ENCODE peak calls at places on chromosomes 7 and 10, in seven cellular contexts. G, K, Z, O, H, Y and P are unnamed samples.
A peak's percentile ranks its signal among the peaks of the same experiment; 100 is the strongest.

GRCh38 chr10:131496351-131497052 is 185.0 kb upstream of the TCERG1L start:
- DNase-seq in G (no peak), K (no peak), Z (no peak), O (no peak), H (no peak), Y (no peak), P (no peak)

GRCh38 chr7:1666251-1666778 is 3.8 kb upstream of the ELFN1 start:
- DNase-seq in G (no peak), K (no peak), Z (peak; percentile 12), O (peak; percentile 61), H (no peak), Y (peak; percentile 50), P (no peak)

GRCh38 chr7:138358850-138359341 is 101.2 kb upstream of the TRIM24 start:
- DNase-seq in G (no peak), K (no peak), Z (no peak), O (no peak), H (no peak), Y (no peak), P (no peak)

GRCh38 chr7:147013820-147014219 is 897.2 kb downstream of the CNTNAP2 start:
- DNase-seq in G (no peak), K (no peak), Z (no peak), O (no peak), H (no peak), Y (no peak), P (peak; percentile 75)

GRCh38 chr10:54139819-54140428 is 661.1 kb downstream of the PCDH15 start:
- DNase-seq in G (peak; percentile 31), K (no peak), Z (no peak), O (no peak), H (no peak), Y (no peak), P (no peak)

GRCh38 chr10:6928531-6929080 is 348.5 kb upstream of the PRKCQ start:
- DNase-seq in G (peak; percentile 14), K (no peak), Z (no peak), O (no peak), H (no peak), Y (no peak), P (no peak)

GRCh38 chr7:134375206-134375605 is 58.5 kb upstream of the SLC35B4 start:
- DNase-seq in G (no peak), K (no peak), Z (no peak), O (no peak), H (no peak), Y (no peak), P (no peak)

GRCh38 chr10:34235164-34235832 is 579.8 kb downstream of the PARD3 start:
- DNase-seq in G (peak; percentile 85), K (no peak), Z (no peak), O (no peak), H (no peak), Y (no peak), P (peak; percentile 65)

GRCh38 chr7:2607913-2608899 is 23.6 kb upstream of the TTYH3 start:
- DNase-seq in G (no peak), K (no peak), Z (no peak), O (no peak), H (no peak), Y (no peak), P (no peak)

GRCh38 chr10:31808258-31809218 is 120.1 kb downstream of the ARHGAP12 start:
- DNase-seq in G (peak; percentile 61), K (no peak), Z (peak; percentile 10), O (peak; percentile 6), H (no peak), Y (peak; percentile 61), P (peak; percentile 88)

GRCh38 chr10:78336402-78336791 is 302.7 kb downstream of the RPS24 start:
- DNase-seq in G (peak; percentile 46), K (no peak), Z (no peak), O (no peak), H (peak; percentile 60), Y (no peak), P (peak; percentile 54)

GRCh38 chr10:25493122-25493893 is 318.5 kb downstream of the GPR158 start:
- DNase-seq in G (no peak), K (no peak), Z (no peak), O (no peak), H (peak; percentile 43), Y (no peak), P (peak; percentile 95)

GRCh38 chr10:100631192-100631591 is 95.4 kb downstream of the HIF1AN start:
- DNase-seq in G (no peak), K (no peak), Z (no peak), O (no peak), H (no peak), Y (no peak), P (no peak)

GRCh38 chr7:6435486-6436384 is 12.0 kb downstream of the DAGLB start:
- DNase-seq in G (peak; percentile 88), K (peak; percentile 78), Z (peak; percentile 91), O (no peak), H (peak; percentile 63), Y (peak; percentile 90), P (peak; percentile 88)

GRCh38 chr7:139488810-139489209 is 5.3 kb upstream of the KLRG2 start:
- DNase-seq in G (no peak), K (no peak), Z (no peak), O (no peak), H (no peak), Y (no peak), P (no peak)

GRCh38 chr10:129929343-129930297 is 34.5 kb downstream of the EBF3 start:
- DNase-seq in G (no peak), K (no peak), Z (no peak), O (no peak), H (no peak), Y (peak; percentile 36), P (no peak)

GRCh38 chr10:110864662-110865140 is 7.0 kb upstream of the PDCD4 start:
- DNase-seq in G (peak; percentile 66), K (no peak), Z (no peak), O (no peak), H (no peak), Y (no peak), P (peak; percentile 18)

GRCh38 chr7:22414424-22414823 is 57.5 kb upstream of the RAPGEF5 start:
- DNase-seq in G (no peak), K (no peak), Z (no peak), O (no peak), H (no peak), Y (no peak), P (no peak)

GRCh38 chr10:51700228-51700835 is 937 bp upstream of the CSTF2T start:
- DNase-seq in G (peak; percentile 87), K (no peak), Z (peak; percentile 27), O (no peak), H (no peak), Y (no peak), P (peak; percentile 71)

GRCh38 chr7:140170375-140170774 is 6.4 kb downstream of the KDM7A start:
- DNase-seq in G (no peak), K (no peak), Z (no peak), O (no peak), H (no peak), Y (no peak), P (no peak)

GRCh38 chr10:46268076-46268881 is 18.5 kb upstream of the ANTXRL start:
- DNase-seq in G (no peak), K (peak; percentile 32), Z (peak; percentile 69), O (no peak), H (no peak), Y (no peak), P (no peak)

GRCh38 chr7:71034243-71034642 is 97.7 kb upstream of the GALNT17 start:
- DNase-seq in G (no peak), K (no peak), Z (no peak), O (no peak), H (no peak), Y (no peak), P (no peak)

GRCh38 chr7:125423444-125424155 is 494.0 kb upstream of the POT1 start:
- DNase-seq in G (peak; percentile 48), K (no peak), Z (no peak), O (no peak), H (no peak), Y (no peak), P (peak; percentile 92)

GRCh38 chr10:132689721-132690360 is 96.1 kb downstream of the NKX6-2 start:
- DNase-seq in G (no peak), K (no peak), Z (no peak), O (no peak), H (no peak), Y (peak; percentile 19), P (no peak)

GRCh38 chr10:74078037-74078436 is 72.6 kb downstream of the AP3M1 start:
- DNase-seq in G (no peak), K (no peak), Z (peak; percentile 65), O (no peak), H (peak; percentile 4), Y (no peak), P (peak; percentile 48)

GRCh38 chr7:118280319-118281012 is 56.0 kb downstream of the ANKRD7 start:
- DNase-seq in G (no peak), K (no peak), Z (no peak), O (no peak), H (no peak), Y (no peak), P (peak; percentile 24)

GRCh38 chr10:126160971-126161630 is 227.2 kb downstream of the ADAM12 start:
- DNase-seq in G (peak; percentile 85), K (no peak), Z (no peak), O (no peak), H (no peak), Y (no peak), P (peak; percentile 72)

GRCh38 chr7:4882742-4883351 is 669 bp downstream of the RADIL start:
- DNase-seq in G (peak; percentile 56), K (no peak), Z (no peak), O (no peak), H (no peak), Y (peak; percentile 48), P (no peak)

GRCh38 chr10:62395892-62396291 is 21.7 kb downstream of the ZNF365 start:
- DNase-seq in G (no peak), K (no peak), Z (no peak), O (no peak), H (no peak), Y (no peak), P (no peak)

GRCh38 chr10:93218386-93218785 is 144.7 kb downstream of the CYP26A1 start:
- DNase-seq in G (peak; percentile 20), K (no peak), Z (no peak), O (no peak), H (no peak), Y (no peak), P (no peak)

GRCh38 chr7:16915405-16915804 is 33.6 kb upstream of the AGR3 start:
- DNase-seq in G (no peak), K (no peak), Z (no peak), O (no peak), H (peak; percentile 40), Y (no peak), P (peak; percentile 97)

GRCh38 chr7:126774077-126774476 is 478.7 kb downstream of the GRM8 start:
- DNase-seq in G (no peak), K (no peak), Z (no peak), O (no peak), H (no peak), Y (no peak), P (no peak)

GRCh38 chr10:74263996-74264395 is 113.0 kb downstream of the ADK start:
- DNase-seq in G (no peak), K (no peak), Z (no peak), O (no peak), H (no peak), Y (no peak), P (no peak)

GRCh38 chr10:45425628-45426563 is 51.9 kb downstream of the ALOX5 start:
- DNase-seq in G (peak; percentile 89), K (no peak), Z (no peak), O (no peak), H (no peak), Y (no peak), P (peak; percentile 22)

GRCh38 chr10:36057180-36057579 is 415.1 kb upstream of the FZD8 start:
- DNase-seq in G (no peak), K (no peak), Z (no peak), O (no peak), H (no peak), Y (no peak), P (peak; percentile 61)

GRCh38 chr10:70967591-70968588 is 79.5 kb upstream of the PCBD1 start:
- DNase-seq in G (peak; percentile 85), K (no peak), Z (no peak), O (no peak), H (no peak), Y (no peak), P (peak; percentile 39)